ENCODE peak calls at places on chromosomes 13 and 19, in four cellular contexts. T, G, P and C are unnamed samples.

GRCh38 chr19:5823579-5824281 is 15.8 kb downstream of the FUT6 start:
- DNase-seq in T (peak), G (no peak), P (no peak), C (no peak)

GRCh38 chr19:5397804-5398692 is 57.2 kb upstream of the ZNRF4 start:
- DNase-seq in T (no peak), G (no peak), P (no peak), C (no peak)

GRCh38 chr13:75222031-75222430 is 259.9 kb downstream of the TBC1D4 start:
- DNase-seq in T (no peak), G (no peak), P (no peak), C (no peak)

GRCh38 chr13:42076309-42076713 is 27.9 kb downstream of the DGKH start:
- DNase-seq in T (no peak), G (no peak), P (no peak), C (no peak)

GRCh38 chr19:11191273-11191755 is 6.0 kb downstream of the KANK2 start:
- DNase-seq in T (no peak), G (peak), P (no peak), C (no peak)

GRCh38 chr19:58154287-58154678 is 3.7 kb upstream of the ZNF329 start:
- DNase-seq in T (peak), G (peak), P (no peak), C (no peak)

GRCh38 chr13:99982741-99983400 is 1.3 kb downstream of the ZIC2 start:
- DNase-seq in T (no peak), G (no peak), P (no peak), C (no peak)

GRCh38 chr19:8257052-8257443 is 47.9 kb downstream of the CERS4 start:
- DNase-seq in T (no peak), G (no peak), P (no peak), C (no peak)

GRCh38 chr13:38636756-38637155 is 50.1 kb upstream of the FREM2 start:
- DNase-seq in T (no peak), G (no peak), P (no peak), C (no peak)

GRCh38 chr13:40233731-40234195 is 432.7 kb downstream of the FOXO1 start:
- DNase-seq in T (no peak), G (peak), P (no peak), C (no peak)

GRCh38 chr13:60351326-60351725 is 45.7 kb upstream of the TDRD3 start:
- DNase-seq in T (no peak), G (no peak), P (peak), C (no peak)

GRCh38 chr13:54402495-54402894 is 1373.9 kb downstream of the OLFM4 start:
- DNase-seq in T (no peak), G (no peak), P (no peak), C (no peak)

GRCh38 chr13:49310251-49310650 is 62.5 kb downstream of the CDADC1 start:
- DNase-seq in T (no peak), G (no peak), P (no peak), C (no peak)

GRCh38 chr19:4609878-4610511 is 29.3 kb upstream of the TNFAIP8L1 start:
- DNase-seq in T (peak), G (no peak), P (no peak), C (peak)

GRCh38 chr13:93859666-93860065 is 619.8 kb downstream of the DCT start:
- DNase-seq in T (no peak), G (no peak), P (peak), C (no peak)

GRCh38 chr13:75685239-75685697 is 49.1 kb downstream of the LMO7 start:
- DNase-seq in T (no peak), G (no peak), P (peak), C (no peak)

GRCh38 chr19:46181386-46181774 is 33.3 kb downstream of the IGFL2 start:
- DNase-seq in T (no peak), G (no peak), P (no peak), C (no peak)

GRCh38 chr13:43785681-43786471 is 896 bp downstream of the ENOX1 start:
- DNase-seq in T (peak), G (peak), P (peak), C (peak)

GRCh38 chr13:41577437-41577836 is 120.1 kb downstream of the RGCC start:
- DNase-seq in T (peak), G (no peak), P (no peak), C (no peak)

GRCh38 chr19:58003153-58003828 is 671 bp upstream of the ZNF606 start:
- DNase-seq in T (no peak), G (no peak), P (no peak), C (peak)

DNA sequence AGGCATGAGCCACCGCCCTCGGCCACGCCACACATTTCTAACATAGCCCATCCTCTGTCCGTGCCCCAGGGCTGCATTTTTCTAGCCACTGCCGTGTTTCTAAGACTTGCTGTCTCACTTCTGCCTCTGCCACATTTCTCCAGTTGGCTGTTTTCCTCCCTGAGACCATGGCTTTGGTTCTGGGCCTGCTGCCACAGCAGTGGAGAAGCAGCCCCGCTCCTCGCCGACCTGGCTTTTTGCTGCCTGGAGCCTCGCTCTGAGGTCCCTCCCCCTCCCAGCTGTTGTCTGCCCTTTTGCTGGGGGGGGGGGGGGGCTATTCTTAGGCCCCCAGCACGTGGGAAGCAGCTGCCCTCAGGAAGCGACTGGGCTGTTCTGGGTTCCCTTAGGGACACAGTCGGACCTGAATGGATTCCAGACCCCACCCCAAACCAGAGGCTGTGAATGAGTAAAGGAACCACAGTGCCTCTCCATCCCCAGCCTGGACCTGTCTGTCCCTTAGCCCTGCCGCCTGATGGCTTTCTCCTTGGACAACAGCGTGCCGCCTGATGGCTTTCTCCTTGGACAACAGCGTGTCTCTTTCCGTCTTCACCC is 3.3 kb downstream of the GYS1 start:
- DNase-seq in T (no peak), G (no peak), P (no peak), C (no peak)
- H3K4me3 ChIP-seq in T (no peak), G (no peak), P (no peak), C (no peak)

GRCh38 chr19:44499559-44499958 is 763 bp downstream of the ZNF180 start:
- DNase-seq in T (no peak), G (no peak), P (no peak), C (no peak)
- TF ChIP-seq CTCF in T (no peak), G (no peak), P (no peak), C (no peak)

GRCh38 chr19:49130325-49130724 is 11.0 kb downstream of the PPFIA3 start:
- DNase-seq in T (no peak), G (no peak), P (no peak), C (no peak)

GRCh38 chr19:49135686-49136085 is 16.3 kb downstream of the PPFIA3 start:
- DNase-seq in T (no peak), G (no peak), P (no peak), C (no peak)

GRCh38 chr19:49136771-49137171 is 17.4 kb downstream of the PPFIA3 start:
- DNase-seq in T (no peak), G (no peak), P (no peak), C (no peak)

GRCh38 chr19:49133621-49134454 is 14.5 kb downstream of the PPFIA3 start:
- DNase-seq in T (peak), G (peak), P (no peak), C (no peak)

GRCh38 chr19:49132974-49133609 is 13.7 kb downstream of the PPFIA3 start:
- DNase-seq in T (no peak), G (no peak), P (no peak), C (no peak)
- H3K4me3 ChIP-seq in T (no peak), G (peak), P (peak), C (no peak)

DNA sequence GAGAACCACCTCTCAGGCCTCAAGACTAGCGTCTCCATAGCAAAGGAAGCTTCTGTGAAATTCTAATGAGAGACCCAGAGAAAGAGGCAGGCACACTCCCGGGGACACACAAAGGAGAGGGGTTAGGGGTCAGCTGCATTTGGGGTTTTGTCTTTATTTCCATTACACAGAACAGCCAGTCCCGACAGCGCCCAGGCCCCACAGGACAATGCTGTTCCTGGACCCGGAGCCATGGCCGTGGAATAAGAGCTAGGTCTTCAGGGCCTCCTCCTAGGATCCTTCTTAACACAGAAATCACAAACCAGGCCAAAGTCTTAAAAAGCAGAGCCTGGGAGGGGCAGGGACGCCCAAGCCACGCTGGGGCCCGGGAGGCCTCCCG is 22.8 kb downstream of the KCTD15 start:
- DNase-seq in T (no peak), G (no peak), P (no peak), C (no peak)
- TF ChIP-seq CTCF in T (no peak), G (no peak), P (no peak), C (no peak)

GRCh38 chr19:49157445-49158224 is at the start of gene TRPM4:
- DNase-seq in T (peak), G (peak), P (no peak), C (peak)

GRCh38 chr19:49161987-49162386 is 4.4 kb downstream of the TRPM4 start:
- DNase-seq in T (no peak), G (no peak), P (no peak), C (no peak)

GRCh38 chr19:49155830-49156346 is 692 bp upstream of the HRC start:
- DNase-seq in T (no peak), G (no peak), P (no peak), C (no peak)

GRCh38 chr19:49165111-49165750 is 7.6 kb downstream of the TRPM4 start:
- DNase-seq in T (no peak), G (no peak), P (no peak), C (no peak)

GRCh38 chr19:49160450-49161189 is 3.0 kb downstream of the TRPM4 start:
- DNase-seq in T (no peak), G (no peak), P (no peak), C (no peak)
- H3K4me3 ChIP-seq in T (no peak), G (no peak), P (no peak), C (no peak)